ENCODE peak calls at places on chromosomes 2 and 18, in six cellular contexts. R, M, Y, Z, P and X are unnamed samples.

GRCh38 chr2:72605836-72606442 is 219.9 kb downstream of the EXOC6B start:
- DNase-seq in R (peak), M (peak), Y (no peak), Z (no peak), P (peak), X (no peak)

GRCh38 chr2:33215299-33215698 is 261.1 kb upstream of the RASGRP3 start:
- DNase-seq in R (peak), M (peak), Y (no peak), Z (no peak), P (peak), X (no peak)

GRCh38 chr2:240456607-240457222 is 21.3 kb downstream of the GPC1 start:
- DNase-seq in R (no peak), M (no peak), Y (no peak), Z (no peak), P (no peak), X (no peak)

GRCh38 chr18:77528877-77529276 is 279.2 kb downstream of the GALR1 start:
- DNase-seq in R (no peak), M (no peak), Y (no peak), Z (no peak), P (no peak), X (no peak)

GRCh38 chr2:8680931-8681760 is 710 bp upstream of the ID2 start:
- DNase-seq in R (peak), M (peak), Y (peak), Z (no peak), P (peak), X (no peak)

GRCh38 chr2:31078579-31079105 is 59.6 kb downstream of the GALNT14 start:
- DNase-seq in R (no peak), M (no peak), Y (no peak), Z (no peak), P (no peak), X (no peak)

GRCh38 chr18:63258749-63259580 is 60.6 kb downstream of the BCL2 start:
- DNase-seq in R (no peak), M (no peak), Y (no peak), Z (no peak), P (no peak), X (no peak)

GRCh38 chr18:28963481-28963880 is 786.6 kb upstream of the CDH2 start:
- DNase-seq in R (no peak), M (peak), Y (no peak), Z (no peak), P (no peak), X (no peak)

GRCh38 chr2:17857016-17857415 is 21.5 kb upstream of the KCNS3 start:
- DNase-seq in R (no peak), M (peak), Y (no peak), Z (no peak), P (peak), X (no peak)

GRCh38 chr2:27117995-27118524 is 868 bp downstream of the CGREF1 start:
- DNase-seq in R (no peak), M (no peak), Y (no peak), Z (no peak), P (no peak), X (no peak)

GRCh38 chr18:70423988-70424387 is 135.1 kb downstream of the SOCS6 start:
- DNase-seq in R (no peak), M (peak), Y (peak), Z (no peak), P (no peak), X (peak)

GRCh38 chr2:42124051-42124813 is 44.9 kb upstream of the EML4 start:
- DNase-seq in R (no peak), M (peak), Y (no peak), Z (no peak), P (no peak), X (no peak)

GRCh38 chr18:22826726-22827125 is 106.4 kb upstream of the RBBP8 start:
- DNase-seq in R (no peak), M (peak), Y (no peak), Z (peak), P (no peak), X (no peak)

GRCh38 chr18:76351961-76352581 is 143.0 kb downstream of the ZNF516 start:
- DNase-seq in R (peak), M (peak), Y (peak), Z (no peak), P (peak), X (no peak)

GRCh38 chr18:62524443-62525200 is 1.8 kb downstream of the ZCCHC2 start:
- DNase-seq in R (peak), M (peak), Y (peak), Z (peak), P (peak), X (no peak)

GRCh38 chr2:225091336-225091735 is 49.1 kb upstream of the DOCK10 start:
- DNase-seq in R (no peak), M (peak), Y (no peak), Z (no peak), P (peak), X (no peak)

GRCh38 chr18:21740474-21740723 is 193 bp upstream of the MIB1 start:
- DNase-seq in R (peak), M (no peak), Y (peak), Z (peak), P (peak), X (peak)

GRCh38 chr18:47992903-47993302 is 62.4 kb upstream of the SMAD2 start:
- DNase-seq in R (no peak), M (no peak), Y (no peak), Z (no peak), P (no peak), X (no peak)

GRCh38 chr2:107717666-107718065 is 109.0 kb upstream of the RGPD4 start:
- DNase-seq in R (no peak), M (no peak), Y (no peak), Z (no peak), P (no peak), X (no peak)

GRCh38 chr2:236694125-236694888 is 124.7 kb downstream of the ACKR3 start:
- DNase-seq in R (no peak), M (peak), Y (no peak), Z (no peak), P (no peak), X (no peak)

GRCh38 chr2:170026361-170026760 is 151.6 kb upstream of the MYO3B start:
- DNase-seq in R (no peak), M (no peak), Y (no peak), Z (no peak), P (no peak), X (peak)

GRCh38 chr2:187475499-187476248 is 27.6 kb upstream of the CALCRL start:
- DNase-seq in R (no peak), M (peak), Y (no peak), Z (no peak), P (no peak), X (no peak)

GRCh38 chr2:206798009-206798408 is 32.6 kb downstream of the FASTKD2 start:
- DNase-seq in R (no peak), M (no peak), Y (no peak), Z (no peak), P (no peak), X (no peak)

GRCh38 chr18:50870138-50870845 is 8.6 kb upstream of the ME2 start:
- DNase-seq in R (no peak), M (peak), Y (no peak), Z (peak), P (peak), X (no peak)

GRCh38 chr2:15912203-15912602 is 28.1 kb upstream of the MYCN start:
- DNase-seq in R (no peak), M (peak), Y (no peak), Z (peak), P (peak), X (peak)

GRCh38 chr18:34942276-34942675 is 98.9 kb upstream of the MAPRE2 start:
- DNase-seq in R (no peak), M (no peak), Y (no peak), Z (no peak), P (peak), X (no peak)

GRCh38 chr18:77397617-77398016 is 148.0 kb downstream of the GALR1 start:
- DNase-seq in R (no peak), M (no peak), Y (no peak), Z (no peak), P (no peak), X (no peak)

DNA sequence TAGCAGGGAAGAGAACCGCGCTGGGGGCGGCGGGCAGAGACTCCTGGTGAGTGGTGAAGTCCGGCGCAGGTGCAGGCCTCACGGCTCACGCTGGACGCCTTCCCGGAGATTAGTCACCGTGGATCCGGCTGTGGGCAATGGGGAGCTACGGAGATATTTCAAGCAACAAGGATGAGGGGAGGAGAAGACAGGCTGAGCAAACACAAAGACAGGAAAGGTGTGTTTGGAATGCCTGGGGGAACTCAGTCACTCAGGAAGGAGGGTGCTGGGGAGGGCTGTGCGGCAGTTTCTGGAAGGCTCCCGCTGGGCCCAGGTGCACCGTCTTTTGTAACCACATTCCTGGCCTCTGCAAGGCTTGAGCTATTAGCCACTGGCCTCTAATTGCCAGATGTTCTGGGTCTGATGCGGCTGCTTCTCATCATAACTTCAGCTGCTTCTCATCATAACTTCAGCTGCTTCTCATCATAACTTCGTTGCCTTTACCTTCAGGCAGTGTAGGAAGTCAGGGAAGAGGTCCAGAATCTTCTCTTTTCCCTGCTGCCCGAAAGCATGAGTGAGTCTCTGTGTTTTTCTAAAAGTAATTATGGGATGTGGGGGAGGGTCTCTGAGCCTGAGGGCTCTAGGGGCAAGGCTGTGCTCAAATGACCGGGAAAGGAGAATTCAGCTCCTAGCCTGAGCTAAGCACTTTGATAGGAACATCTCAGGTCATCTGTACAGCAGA is 118.9 kb downstream of the PXDN start:
- DNase-seq in R (peak), M (peak), Y (no peak), Z (peak), P (peak), X (peak)
- H3K4me3 ChIP-seq in R (no peak), M (no peak), Y (no peak), Z (no peak), P (no peak), X (peak)

DNA sequence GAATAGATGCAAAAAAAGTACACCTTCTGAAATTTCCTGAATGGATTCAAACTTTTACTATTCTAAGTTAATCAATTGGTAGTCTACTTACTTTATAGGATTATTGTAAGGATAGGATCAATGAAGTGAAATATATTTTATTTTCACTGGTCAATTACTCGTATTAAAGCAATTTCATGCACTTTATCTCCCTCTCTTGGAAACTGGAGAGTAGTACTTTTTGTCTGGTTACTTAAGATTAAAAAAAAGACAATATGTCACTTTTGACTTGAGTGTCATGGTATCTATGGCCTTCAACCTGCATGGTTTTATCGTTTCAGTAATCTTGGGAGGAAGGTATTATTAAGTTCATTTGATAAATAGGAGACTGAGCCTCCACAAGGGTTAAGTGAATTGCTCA is 1.0 kb upstream of the KYNU start:
- DNase-seq in R (no peak), M (no peak), Y (no peak), Z (no peak), P (no peak), X (no peak)
- TF ChIP-seq CTCF in R (no peak), M (no peak), Y (no peak), Z (peak), P (no peak), X (peak)

GRCh38 chr18:55585050-55585449 is 2.9 kb downstream of the TCF4 start:
- DNase-seq in R (no peak), M (peak), Y (no peak), Z (no peak), P (no peak), X (no peak)

GRCh38 chr18:55579471-55579870 is 8.5 kb downstream of the TCF4 start:
- DNase-seq in R (no peak), M (no peak), Y (no peak), Z (no peak), P (no peak), X (no peak)

GRCh38 chr18:55585586-55586521 is 2.1 kb downstream of the TCF4 start:
- DNase-seq in R (no peak), M (peak), Y (no peak), Z (no peak), P (no peak), X (no peak)

GRCh38 chr18:55579888-55580287 is 8.1 kb downstream of the TCF4 start:
- DNase-seq in R (no peak), M (no peak), Y (no peak), Z (no peak), P (no peak), X (no peak)

GRCh38 chr18:55582325-55582724 is 5.7 kb downstream of the TCF4 start:
- DNase-seq in R (peak), M (no peak), Y (no peak), Z (no peak), P (no peak), X (no peak)
- H3K4me3 ChIP-seq in R (no peak), M (no peak), Y (no peak), Z (no peak), P (no peak), X (no peak)

GRCh38 chr18:10008006-10008647 is 94.3 kb downstream of the VAPA start:
- DNase-seq in R (no peak), M (no peak), Y (no peak), Z (no peak), P (no peak), X (no peak)

GRCh38 chr18:10003281-10003680 is 89.5 kb downstream of the VAPA start:
- DNase-seq in R (no peak), M (no peak), Y (no peak), Z (no peak), P (no peak), X (no peak)

GRCh38 chr18:10003866-10004265 is 90.0 kb downstream of the VAPA start:
- DNase-seq in R (no peak), M (no peak), Y (no peak), Z (no peak), P (no peak), X (no peak)

GRCh38 chr18:10009321-10010144 is 95.7 kb downstream of the VAPA start:
- DNase-seq in R (no peak), M (no peak), Y (no peak), Z (no peak), P (no peak), X (no peak)

DNA sequence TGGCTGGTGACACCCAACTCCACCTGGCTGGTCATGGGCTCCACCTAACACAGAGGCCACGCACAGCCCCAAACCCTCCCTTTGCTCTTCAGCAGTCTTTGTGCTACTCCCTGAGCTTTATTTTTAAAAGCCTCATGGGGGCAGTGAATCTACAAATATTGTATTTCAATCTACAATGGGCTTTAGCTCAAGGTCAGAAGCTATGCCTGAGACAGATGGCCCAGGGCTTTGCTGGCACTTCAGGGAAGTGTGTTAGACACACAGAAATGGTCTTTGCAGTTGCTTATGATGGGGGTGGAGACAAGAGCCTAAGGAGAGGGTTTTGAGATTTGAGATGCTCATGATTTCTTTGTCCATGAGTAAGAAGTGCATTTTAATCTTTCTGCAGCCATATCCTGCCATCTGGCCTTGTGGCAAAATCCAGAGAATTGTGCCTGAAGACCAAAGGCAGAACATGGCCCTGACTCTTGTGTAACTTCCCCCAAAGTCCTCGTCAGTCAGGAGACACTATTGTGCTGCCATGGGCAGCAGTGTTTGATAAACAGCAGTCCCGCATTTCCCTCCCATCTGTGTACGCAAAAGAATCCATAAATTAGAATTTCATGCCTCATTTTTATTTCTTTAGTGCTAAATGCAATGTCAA is 92.6 kb downstream of the VAPA start:
- DNase-seq in R (peak), M (peak), Y (no peak), Z (no peak), P (no peak), X (no peak)
- TF ChIP-seq CTCF in R (peak), M (peak), Y (no peak), Z (peak), P (peak), X (peak)